ENCODE peak calls at places on chromosomes 1 and 21, in five cellular contexts. U is OCI-LY7, X is HFF-Myc, F is left ventricle myocardium superior, A is neural crest cell. J is an unnamed sample.

GRCh38 chr1:207241164-207241934 is 80.1 kb upstream of the CD55 start:
- DNase-seq in U (no peak), X (no peak), F (no peak), A (no peak), J (no peak)

GRCh38 chr1:165903672-165904071 is 76.3 kb downstream of the UCK2 start:
- DNase-seq in U (no peak), X (no peak), F (no peak), A (no peak), J (no peak)

GRCh38 chr1:27001570-27002360 is 8.3 kb downstream of the TRNP1 start:
- DNase-seq in U (peak), X (no peak), F (peak), A (peak), J (no peak)

GRCh38 chr1:161082996-161083742 is 6.2 kb downstream of the NECTIN4 start:
- DNase-seq in U (no peak), X (peak), F (peak), A (no peak), J (no peak)

GRCh38 chr1:55534565-55535091 is 319.5 kb upstream of the USP24 start:
- DNase-seq in U (no peak), X (no peak), F (no peak), A (no peak), J (no peak)

GRCh38 chr21:42636535-42636914 is 16.9 kb upstream of the PDE9A start:
- DNase-seq in U (no peak), X (no peak), F (no peak), A (no peak), J (no peak)

GRCh38 chr1:204390731-204391466 is 20.7 kb downstream of the PPP1R15B start:
- DNase-seq in U (no peak), X (no peak), F (no peak), A (no peak), J (no peak)

GRCh38 chr1:69994261-69994660 is 211.1 kb downstream of the LRRC40 start:
- DNase-seq in U (no peak), X (no peak), F (no peak), A (no peak), J (no peak)

GRCh38 chr1:179036844-179037465 is 11.3 kb downstream of the FAM20B start:
- DNase-seq in U (no peak), X (no peak), F (no peak), A (no peak), J (no peak)

GRCh38 chr1:63746129-63746864 is 27.5 kb upstream of the ROR1 start:
- DNase-seq in U (no peak), X (peak), F (no peak), A (peak), J (no peak)

GRCh38 chr1:113101588-113101987 is 28.6 kb downstream of the LRIG2 start:
- DNase-seq in U (no peak), X (no peak), F (no peak), A (no peak), J (no peak)

GRCh38 chr1:30511563-30512252 is 211.7 kb downstream of the MATN1 start:
- DNase-seq in U (no peak), X (no peak), F (no peak), A (no peak), J (no peak)

GRCh38 chr1:152658649-152659048 is 4.5 kb upstream of the LCE2D start:
- DNase-seq in U (no peak), X (no peak), F (no peak), A (no peak), J (no peak)

GRCh38 chr1:45356186-45356585 is 15.9 kb upstream of the MUTYH start:
- DNase-seq in U (no peak), X (no peak), F (no peak), A (no peak), J (no peak)

GRCh38 chr1:9900142-9901043 is 9.7 kb downstream of the CTNNBIP1 start:
- DNase-seq in U (no peak), X (no peak), F (peak), A (no peak), J (no peak)

GRCh38 chr21:44900559-44901251 is 20.0 kb downstream of the ITGB2 start:
- DNase-seq in U (no peak), X (no peak), F (no peak), A (no peak), J (no peak)

GRCh38 chr21:36769051-36769867 is 70.3 kb downstream of the SIM2 start:
- DNase-seq in U (no peak), X (no peak), F (no peak), A (no peak), J (peak)

GRCh38 chr21:42312626-42313104 is 2.5 kb downstream of the TFF3 start:
- DNase-seq in U (no peak), X (no peak), F (no peak), A (no peak), J (peak)

GRCh38 chr1:245124644-245125043 is 30.1 kb upstream of the KIF26B start:
- DNase-seq in U (no peak), X (no peak), F (no peak), A (no peak), J (no peak)